ENCODE peak calls at places on chromosomes 16 and 17, in six cellular contexts. J, V, K, M, D and U are unnamed samples.

GRCh38 chr17:77061711-77062110 is 79.1 kb upstream of the SEC14L1 start:
- DNase-seq in D (no peak), K (no peak), J (no peak), V (no peak), M (no peak), U (no peak)

GRCh38 chr16:88347656-88348376 is 34.9 kb upstream of the ZNF469 start:
- DNase-seq in J (no peak), V (no peak), M (no peak), K (no peak), D (no peak), U (no peak)

GRCh38 chr17:3843935-3844516 is 2.0 kb downstream of the NCBP3 start:
- DNase-seq in V (peak; percentile 67), D (no peak), M (peak; percentile 6), K (peak; percentile 11), J (peak; percentile 36), U (peak; percentile 56)

GRCh38 chr17:39139137-39139516 is 12.3 kb downstream of the PLXDC1 start:
- DNase-seq in D (no peak), K (peak; percentile 15), M (no peak), V (peak; percentile 73), J (no peak), U (peak; percentile 93)

GRCh38 chr17:9837551-9838471 is 12.1 kb downstream of the GLP2R start:
- DNase-seq in V (peak; percentile 71), J (no peak), M (no peak), K (peak; percentile 1), D (no peak), U (peak; percentile 86)

GRCh38 chr17:27892866-27893769 is at the start of gene LYRM9:
- DNase-seq in J (peak; percentile 98), V (peak; percentile 90), K (peak; percentile 58), M (peak; percentile 93), D (peak; percentile 80), U (peak; percentile 93)

GRCh38 chr16:15572329-15573001 is 70.5 kb downstream of the MARF1 start:
- DNase-seq in K (no peak), V (no peak), D (no peak), J (no peak), M (no peak), U (peak; percentile 78)

GRCh38 chr16:19810817-19811731 is 73.6 kb downstream of the GPRC5B start:
- DNase-seq in J (no peak), K (peak; percentile 93), V (peak; percentile 94), M (no peak), D (no peak), U (peak; percentile 61)

GRCh38 chr17:4796550-4796915 is 569 bp downstream of the PSMB6 start:
- DNase-seq in K (peak; percentile 14), V (peak; percentile 42), D (no peak), J (peak; percentile 57), M (no peak), U (peak; percentile 83)

GRCh38 chr17:76561332-76561731 is 21.5 kb downstream of the PRCD start:
- DNase-seq in K (no peak), J (no peak), M (no peak), V (no peak), D (no peak), U (peak; percentile 5)

GRCh38 chr17:550041-550398 is 164.6 kb downstream of the VPS53 start:
- DNase-seq in M (no peak), K (peak; percentile 48), D (no peak), J (no peak), V (peak; percentile 69), U (peak; percentile 80)

GRCh38 chr17:83196973-83197880 is 117.8 kb downstream of the METRNL start:
- DNase-seq in J (no peak), K (no peak), D (no peak), M (no peak), V (no peak), U (peak; percentile 94)

GRCh38 chr17:8221663-8222379 is 11.4 kb upstream of the AURKB start:
- DNase-seq in J (peak; percentile 93), M (peak; percentile 85), K (peak; percentile 90), V (peak; percentile 89), D (peak; percentile 89), U (peak; percentile 88)

GRCh38 chr16:22868859-22869258 is 54.9 kb downstream of the HS3ST2 start:
- DNase-seq in M (no peak), K (no peak), V (no peak), D (no peak), J (no peak), U (no peak)

GRCh38 chr16:83995756-83996155 is 27.7 kb downstream of the NECAB2 start:
- DNase-seq in V (peak; percentile 46), K (no peak), M (peak; percentile 81), J (peak; percentile 61), D (peak; percentile 8), U (no peak)

GRCh38 chr17:80781188-80781577 is 210.5 kb upstream of the CHMP6 start:
- DNase-seq in V (no peak), D (no peak), K (no peak), J (no peak), M (no peak), U (no peak)

GRCh38 chr16:11361751-11362742 is 16.8 kb downstream of the RMI2 start:
- DNase-seq in K (no peak), D (no peak), V (peak; percentile 23), J (no peak), M (no peak), U (peak; percentile 66)

GRCh38 chr17:74433421-74434121 is 1.7 kb downstream of the GPRC5C start:
- DNase-seq in M (no peak), V (peak; percentile 62), J (peak; percentile 60), D (no peak), K (peak; percentile 74), U (no peak)

GRCh38 chr17:32267690-32268205 is 2.1 kb downstream of the RHBDL3 start:
- DNase-seq in V (peak; percentile 40), J (peak; percentile 42), D (no peak), M (peak; percentile 52), K (no peak), U (no peak)

GRCh38 chr17:35555695-35556094 is 4.9 kb downstream of the SLFN14 start:
- DNase-seq in J (no peak), D (no peak), K (no peak), M (no peak), V (no peak), U (no peak)

GRCh38 chr17:39664581-39665561 is at the start of gene TCAP:
- DNase-seq in V (no peak), D (no peak), K (no peak), J (no peak), M (no peak), U (no peak)

GRCh38 chr17:80441133-80441578 is 26.2 kb downstream of the ENDOV start:
- DNase-seq in V (no peak), J (peak; percentile 97), M (peak; percentile 77), D (no peak), K (peak; percentile 12), U (peak; percentile 51)

GRCh38 chr17:59634632-59635561 is 15.2 kb downstream of the CLTC start:
- DNase-seq in J (no peak), K (no peak), M (no peak), D (no peak), V (peak; percentile 28), U (peak; percentile 61)

GRCh38 chr16:79599837-79600635 is 501 bp downstream of the MAF start:
- DNase-seq in V (no peak), M (peak; percentile 54), K (no peak), D (peak; percentile 42), J (peak; percentile 82), U (peak; percentile 55)

GRCh38 chr17:72640415-72641165 is 451.9 kb downstream of the SLC39A11 start:
- DNase-seq in D (no peak), M (no peak), K (no peak), J (no peak), V (peak; percentile 28), U (no peak)